ENCODE peak calls at places on chromosomes 11 and 22, in ten cellular contexts. S is A673; T is iPS-NIHi11; Y is adipocyte; R is heart left ventricle; H is naive thymus-derived CD4-positive, alpha-beta T cell; G is AG09309; Q is pancreas; D is activated CD4-positive, alpha-beta T cell treated with anti-CD3 and anti-CD28 coated beads, Interleukin-2, amount 10 ng/mL, durations not matched to agents 7 days and 5 days; J is activated T-helper 9 cell treated with anti-CD3 and anti-CD28 coated beads, Interleukin-2, amount 50 U/mL, for 16 hours. U is an unnamed sample.

GRCh38 chr11:85822814-85823213 is 11.9 kb upstream of the SYTL2 start:
- DNase-seq in S (no peak), T (no peak), Y (no peak), R (no peak), H (no peak), G (no peak), Q (no peak), D (no peak), J (no peak), U (peak)

GRCh38 chr22:49915610-49916009 is 2.6 kb downstream of the ALG12 start:
- DNase-seq in S (no peak), T (peak), Y (no peak), R (no peak), H (no peak), G (no peak), Q (no peak), D (no peak), J (no peak), U (no peak)

GRCh38 chr11:120663142-120663541 is 151.6 kb downstream of the GRIK4 start:
- DNase-seq in S (no peak), T (no peak), Y (no peak), R (no peak), H (no peak), G (no peak), Q (no peak), D (no peak), J (no peak), U (no peak)

GRCh38 chr11:119109843-119110242 is 2.7 kb downstream of the C2CD2L start:
- DNase-seq in S (no peak), T (no peak), Y (no peak), R (no peak), H (no peak), G (no peak), Q (no peak), D (no peak), J (no peak), U (no peak)

GRCh38 chr11:86620796-86621575 is 51.4 kb downstream of the ME3 start:
- DNase-seq in S (no peak), T (no peak), Y (peak), R (no peak), H (no peak), G (peak), Q (no peak), D (no peak), J (no peak), U (peak)

GRCh38 chr11:43708776-43709175 is 28.2 kb downstream of the HSD17B12 start:
- DNase-seq in S (no peak), T (no peak), Y (no peak), R (no peak), H (no peak), G (no peak), Q (no peak), D (no peak), J (no peak), U (no peak)

GRCh38 chr11:1293619-1294015 is 15.8 kb downstream of the TOLLIP start:
- DNase-seq in S (no peak), T (peak), Y (no peak), R (no peak), H (peak), G (no peak), Q (peak), D (peak), J (no peak), U (peak)

GRCh38 chr11:118202599-118203422 is 22.0 kb downstream of the JAML start:
- DNase-seq in S (no peak), T (no peak), Y (no peak), R (no peak), H (peak), G (no peak), Q (peak), D (peak), J (no peak), U (no peak)

GRCh38 chr11:70317576-70318305 is 47.3 kb downstream of the PPFIA1 start:
- DNase-seq in S (no peak), T (no peak), Y (no peak), R (no peak), H (no peak), G (no peak), Q (no peak), D (no peak), J (no peak), U (no peak)

GRCh38 chr11:532512-533048 is 2.8 kb downstream of the HRAS start:
- DNase-seq in S (no peak), T (no peak), Y (no peak), R (no peak), H (no peak), G (no peak), Q (no peak), D (no peak), J (no peak), U (no peak)

GRCh38 chr11:13288375-13289029 is 10.9 kb downstream of the BMAL1 start:
- DNase-seq in S (no peak), T (no peak), Y (peak), R (no peak), H (no peak), G (no peak), Q (no peak), D (no peak), J (no peak), U (peak)

GRCh38 chr11:71542856-71543743 is 5.1 kb upstream of the KRTAP5-9 start:
- DNase-seq in S (no peak), T (no peak), Y (no peak), R (no peak), H (no peak), G (no peak), Q (no peak), D (no peak), J (no peak), U (no peak)

GRCh38 chr11:850777-851762 is 8.4 kb downstream of the TSPAN4 start:
- DNase-seq in S (no peak), T (peak), Y (no peak), R (no peak), H (no peak), G (no peak), Q (no peak), D (peak), J (no peak), U (no peak)

U was measured in EH.